ENCODE peak calls at places on chromosomes 1 and 21, in ten cellular contexts. One of them, this sample, is unnamed.

GRCh38 chr1:2561898-2562895 is 6.0 kb downstream of the TNFRSF14 start:
- DNase-seq in cardiac fibroblast: no peak
- DNase-seq in endothelial cell: no peak
- DNase-seq in AG10803: no peak
- DNase-seq in pancreas: peak; percentile 25
- DNase-seq in psoas muscle: no peak
- DNase-seq in fibroblast of lung: no peak
- DNase-seq in epithelial cell of esophagus: no peak
- DNase-seq in GM06990: no peak
- DNase-seq in heart left ventricle: no peak
- DNase-seq in this sample: no peak

GRCh38 chr1:29325675-29326074 is 89.4 kb downstream of the PTPRU start:
- DNase-seq in cardiac fibroblast: no peak
- DNase-seq in AG10803: no peak
- DNase-seq in psoas muscle: no peak
- DNase-seq in epithelial cell of esophagus: no peak
- DNase-seq in fibroblast of lung: no peak
- DNase-seq in GM06990: no peak
- DNase-seq in pancreas: no peak
- DNase-seq in endothelial cell: no peak
- DNase-seq in heart left ventricle: peak; percentile 86
- DNase-seq in this sample: no peak

GRCh38 chr1:223228201-223228600 is 85.2 kb upstream of the TLR5 start:
- DNase-seq in pancreas: no peak
- DNase-seq in heart left ventricle: no peak
- DNase-seq in epithelial cell of esophagus: no peak
- DNase-seq in endothelial cell: no peak
- DNase-seq in cardiac fibroblast: no peak
- DNase-seq in psoas muscle: no peak
- DNase-seq in fibroblast of lung: no peak
- DNase-seq in GM06990: no peak
- DNase-seq in AG10803: no peak
- DNase-seq in this sample: no peak

GRCh38 chr1:21335088-21335678 is 44.9 kb upstream of the ECE1 start:
- DNase-seq in AG10803: no peak
- DNase-seq in psoas muscle: no peak
- DNase-seq in heart left ventricle: no peak
- DNase-seq in endothelial cell: no peak
- DNase-seq in pancreas: peak; percentile 44
- DNase-seq in GM06990: no peak
- DNase-seq in fibroblast of lung: no peak
- DNase-seq in epithelial cell of esophagus: no peak
- DNase-seq in cardiac fibroblast: no peak
- DNase-seq in this sample: no peak

GRCh38 chr1:99239690-99240089 is 24.6 kb upstream of the PLPPR4 start:
- DNase-seq in fibroblast of lung: no peak
- DNase-seq in pancreas: no peak
- DNase-seq in psoas muscle: no peak
- DNase-seq in AG10803: no peak
- DNase-seq in heart left ventricle: no peak
- DNase-seq in cardiac fibroblast: no peak
- DNase-seq in GM06990: no peak
- DNase-seq in endothelial cell: no peak
- DNase-seq in epithelial cell of esophagus: peak; percentile 4
- DNase-seq in this sample: no peak

GRCh38 chr1:112704908-112705627 is 1.9 kb downstream of the RHOC start:
- DNase-seq in GM06990: peak; percentile 75
- DNase-seq in pancreas: peak; percentile 88
- DNase-seq in endothelial cell: peak; percentile 78
- DNase-seq in epithelial cell of esophagus: peak; percentile 97
- DNase-seq in AG10803: peak; percentile 94
- DNase-seq in fibroblast of lung: peak; percentile 95
- DNase-seq in cardiac fibroblast: peak; percentile 97
- DNase-seq in psoas muscle: peak; percentile 83
- DNase-seq in heart left ventricle: peak; percentile 93
- DNase-seq in this sample: peak; percentile 91

GRCh38 chr1:29083318-29084195 is 40.1 kb downstream of the TMEM200B start:
- DNase-seq in heart left ventricle: no peak
- DNase-seq in fibroblast of lung: peak; percentile 10
- DNase-seq in pancreas: no peak
- DNase-seq in AG10803: peak; percentile 1
- DNase-seq in epithelial cell of esophagus: no peak
- DNase-seq in psoas muscle: no peak
- DNase-seq in endothelial cell: no peak
- DNase-seq in cardiac fibroblast: no peak
- DNase-seq in GM06990: no peak
- DNase-seq in this sample: no peak

GRCh38 chr1:105865546-105865945 is 1190.9 kb upstream of the PRMT6 start:
- DNase-seq in GM06990: no peak
- DNase-seq in heart left ventricle: no peak
- DNase-seq in fibroblast of lung: no peak
- DNase-seq in endothelial cell: no peak
- DNase-seq in epithelial cell of esophagus: peak; percentile 58
- DNase-seq in AG10803: no peak
- DNase-seq in psoas muscle: no peak
- DNase-seq in cardiac fibroblast: no peak
- DNase-seq in pancreas: no peak
- DNase-seq in this sample: no peak

GRCh38 chr1:24914226-24915069 is 15.6 kb downstream of the RUNX3 start:
- DNase-seq in pancreas: peak; percentile 47
- DNase-seq in fibroblast of lung: peak; percentile 37
- DNase-seq in epithelial cell of esophagus: no peak
- DNase-seq in heart left ventricle: no peak
- DNase-seq in endothelial cell: no peak
- DNase-seq in GM06990: no peak
- DNase-seq in AG10803: peak; percentile 24
- DNase-seq in cardiac fibroblast: no peak
- DNase-seq in psoas muscle: no peak
- DNase-seq in this sample: no peak

GRCh38 chr1:226627050-226627755 is 78.6 kb downstream of the STUM start:
- DNase-seq in GM06990: no peak
- DNase-seq in cardiac fibroblast: no peak
- DNase-seq in heart left ventricle: no peak
- DNase-seq in endothelial cell: no peak
- DNase-seq in fibroblast of lung: no peak
- DNase-seq in epithelial cell of esophagus: no peak
- DNase-seq in psoas muscle: no peak
- DNase-seq in pancreas: no peak
- DNase-seq in AG10803: no peak
- DNase-seq in this sample: no peak

GRCh38 chr1:71656902-71657301 is 576.1 kb upstream of the ZRANB2 start:
- DNase-seq in pancreas: no peak
- DNase-seq in heart left ventricle: no peak
- DNase-seq in epithelial cell of esophagus: no peak
- DNase-seq in endothelial cell: no peak
- DNase-seq in AG10803: peak; percentile 67
- DNase-seq in GM06990: no peak
- DNase-seq in psoas muscle: no peak
- DNase-seq in cardiac fibroblast: no peak
- DNase-seq in fibroblast of lung: no peak
- DNase-seq in this sample: peak; percentile 67

GRCh38 chr1:234553241-234554156 is 56.5 kb downstream of the IRF2BP2 start:
- DNase-seq in AG10803: peak; percentile 95
- DNase-seq in GM06990: no peak
- DNase-seq in psoas muscle: no peak
- DNase-seq in cardiac fibroblast: peak; percentile 93
- DNase-seq in endothelial cell: no peak
- DNase-seq in pancreas: no peak
- DNase-seq in epithelial cell of esophagus: no peak
- DNase-seq in heart left ventricle: peak; percentile 45
- DNase-seq in fibroblast of lung: peak; percentile 73
- DNase-seq in this sample: peak; percentile 95

GRCh38 chr1:225253784-225254183 is 174.1 kb downstream of the LBR start:
- DNase-seq in GM06990: no peak
- DNase-seq in fibroblast of lung: no peak
- DNase-seq in endothelial cell: no peak
- DNase-seq in cardiac fibroblast: no peak
- DNase-seq in psoas muscle: no peak
- DNase-seq in pancreas: no peak
- DNase-seq in epithelial cell of esophagus: peak; percentile 83
- DNase-seq in heart left ventricle: no peak
- DNase-seq in AG10803: peak; percentile 11
- DNase-seq in this sample: no peak

GRCh38 chr1:27522148-27522859 is 32.3 kb upstream of the WASF2 start:
- DNase-seq in endothelial cell: no peak
- DNase-seq in cardiac fibroblast: no peak
- DNase-seq in GM06990: no peak
- DNase-seq in heart left ventricle: no peak
- DNase-seq in fibroblast of lung: no peak
- DNase-seq in psoas muscle: no peak
- DNase-seq in AG10803: no peak
- DNase-seq in pancreas: no peak
- DNase-seq in epithelial cell of esophagus: peak; percentile 99
- DNase-seq in this sample: no peak

GRCh38 chr1:234919061-234919755 is 209.4 kb downstream of the TOMM20 start:
- DNase-seq in endothelial cell: peak; percentile 31
- DNase-seq in cardiac fibroblast: peak; percentile 47
- DNase-seq in pancreas: no peak
- DNase-seq in GM06990: no peak
- DNase-seq in heart left ventricle: peak; percentile 70
- DNase-seq in psoas muscle: peak; percentile 66
- DNase-seq in fibroblast of lung: no peak
- DNase-seq in AG10803: peak; percentile 23
- DNase-seq in epithelial cell of esophagus: no peak
- DNase-seq in this sample: peak; percentile 56

GRCh38 chr1:1361233-1361981 is 3.1 kb upstream of the MXRA8 start:
- DNase-seq in psoas muscle: peak; percentile 20
- DNase-seq in endothelial cell: no peak
- DNase-seq in fibroblast of lung: no peak
- DNase-seq in cardiac fibroblast: no peak
- DNase-seq in pancreas: peak; percentile 17
- DNase-seq in GM06990: no peak
- DNase-seq in epithelial cell of esophagus: no peak
- DNase-seq in heart left ventricle: peak; percentile 30
- DNase-seq in AG10803: no peak
- DNase-seq in this sample: no peak

GRCh38 chr1:164748253-164748899 is 189.4 kb downstream of the PBX1 start:
- DNase-seq in psoas muscle: peak; percentile 41
- DNase-seq in heart left ventricle: peak; percentile 64
- DNase-seq in epithelial cell of esophagus: no peak
- DNase-seq in AG10803: peak; percentile 98
- DNase-seq in GM06990: no peak
- DNase-seq in pancreas: no peak
- DNase-seq in cardiac fibroblast: peak; percentile 98
- DNase-seq in fibroblast of lung: peak; percentile 100
- DNase-seq in endothelial cell: no peak
- DNase-seq in this sample: peak; percentile 100

GRCh38 chr1:223750730-223751572 is 38.6 kb downstream of the CAPN2 start:
- DNase-seq in pancreas: no peak
- DNase-seq in AG10803: no peak
- DNase-seq in heart left ventricle: no peak
- DNase-seq in endothelial cell: no peak
- DNase-seq in psoas muscle: no peak
- DNase-seq in GM06990: no peak
- DNase-seq in cardiac fibroblast: no peak
- DNase-seq in fibroblast of lung: no peak
- DNase-seq in epithelial cell of esophagus: no peak
- DNase-seq in this sample: no peak

GRCh38 chr21:42491328-42491727 is 4.7 kb downstream of the RSPH1 start:
- DNase-seq in endothelial cell: no peak
- DNase-seq in epithelial cell of esophagus: no peak
- DNase-seq in pancreas: no peak
- DNase-seq in cardiac fibroblast: no peak
- DNase-seq in GM06990: no peak
- DNase-seq in heart left ventricle: no peak
- DNase-seq in AG10803: no peak
- DNase-seq in fibroblast of lung: no peak
- DNase-seq in psoas muscle: no peak
- DNase-seq in this sample: no peak

DNA sequence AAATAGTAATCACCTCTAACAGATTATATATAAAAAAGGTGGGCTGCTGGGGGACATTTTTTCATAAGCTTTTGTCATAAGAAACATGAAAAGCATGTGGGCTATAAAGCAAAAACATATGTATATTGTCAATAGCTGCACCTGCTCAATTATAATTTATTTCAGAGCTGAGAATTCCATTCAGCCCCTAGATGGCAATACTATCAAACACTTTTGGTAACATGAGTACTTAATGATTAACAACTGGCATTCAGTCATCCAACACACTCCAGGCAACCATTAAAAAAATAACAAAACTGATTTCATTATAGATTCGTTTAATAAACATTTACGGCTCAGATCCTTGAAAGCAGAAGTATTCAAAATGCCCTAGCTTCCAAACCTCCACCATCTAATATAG is 115.1 kb downstream of the KCTD3 start:
- DNase-seq in epithelial cell of esophagus: peak; percentile 32
- DNase-seq in heart left ventricle: no peak
- DNase-seq in pancreas: no peak
- DNase-seq in AG10803: no peak
- DNase-seq in endothelial cell: no peak
- DNase-seq in GM06990: no peak
- DNase-seq in fibroblast of lung: no peak
- DNase-seq in cardiac fibroblast: no peak
- DNase-seq in psoas muscle: no peak
- DNase-seq in this sample: peak; percentile 30
- TF ChIP-seq CTCF in epithelial cell of esophagus: peak; percentile 18
- TF ChIP-seq CTCF in heart left ventricle: no peak
- TF ChIP-seq CTCF in pancreas: no peak
- TF ChIP-seq CTCF in AG10803: peak; percentile 19
- TF ChIP-seq CTCF in endothelial cell: no peak
- TF ChIP-seq CTCF in GM06990: no peak
- TF ChIP-seq CTCF in fibroblast of lung: no peak
- TF ChIP-seq CTCF in cardiac fibroblast: no peak
- TF ChIP-seq CTCF in psoas muscle: no peak
- TF ChIP-seq CTCF in this sample: peak; percentile 24

GRCh38 chr1:44571712-44572571 is 102.3 kb downstream of the TMEM53 start:
- DNase-seq in endothelial cell: no peak
- DNase-seq in psoas muscle: no peak
- DNase-seq in cardiac fibroblast: no peak
- DNase-seq in heart left ventricle: no peak
- DNase-seq in AG10803: no peak
- DNase-seq in epithelial cell of esophagus: peak; percentile 34
- DNase-seq in fibroblast of lung: no peak
- DNase-seq in pancreas: no peak
- DNase-seq in GM06990: no peak
- DNase-seq in this sample: no peak
- TF ChIP-seq CTCF in endothelial cell: peak; percentile 36
- TF ChIP-seq CTCF in psoas muscle: peak; percentile 32
- TF ChIP-seq CTCF in cardiac fibroblast: peak; percentile 33
- TF ChIP-seq CTCF in heart left ventricle: peak; percentile 26
- TF ChIP-seq CTCF in AG10803: peak; percentile 43
- TF ChIP-seq CTCF in epithelial cell of esophagus: peak; percentile 58
- TF ChIP-seq CTCF in fibroblast of lung: peak; percentile 16
- TF ChIP-seq CTCF in pancreas: peak; percentile 18
- TF ChIP-seq CTCF in GM06990: peak; percentile 63
- TF ChIP-seq CTCF in this sample: peak; percentile 29

GRCh38 chr1:205440476-205441317 is 15.1 kb downstream of the BLACAT1 start:
- DNase-seq in AG10803: no peak
- DNase-seq in fibroblast of lung: peak; percentile 17
- DNase-seq in heart left ventricle: peak; percentile 51
- DNase-seq in epithelial cell of esophagus: peak; percentile 92
- DNase-seq in GM06990: peak; percentile 63
- DNase-seq in psoas muscle: no peak
- DNase-seq in endothelial cell: peak; percentile 47
- DNase-seq in pancreas: peak; percentile 72
- DNase-seq in cardiac fibroblast: peak; percentile 70
- DNase-seq in this sample: no peak
- TF ChIP-seq CTCF in AG10803: no peak
- TF ChIP-seq CTCF in fibroblast of lung: no peak
- TF ChIP-seq CTCF in heart left ventricle: no peak
- TF ChIP-seq CTCF in epithelial cell of esophagus: no peak
- TF ChIP-seq CTCF in GM06990: no peak
- TF ChIP-seq CTCF in psoas muscle: no peak
- TF ChIP-seq CTCF in endothelial cell: no peak
- TF ChIP-seq CTCF in pancreas: no peak
- TF ChIP-seq CTCF in cardiac fibroblast: no peak
- TF ChIP-seq CTCF in this sample: no peak

GRCh38 chr21:46639489-46640386 is 4.3 kb downstream of the PRMT2 start:
- DNase-seq in GM06990: no peak
- DNase-seq in heart left ventricle: no peak
- DNase-seq in cardiac fibroblast: peak; percentile 57
- DNase-seq in fibroblast of lung: peak; percentile 49
- DNase-seq in AG10803: peak; percentile 41
- DNase-seq in epithelial cell of esophagus: peak; percentile 40
- DNase-seq in pancreas: no peak
- DNase-seq in psoas muscle: no peak
- DNase-seq in endothelial cell: no peak
- DNase-seq in this sample: peak; percentile 58
- TF ChIP-seq CTCF in GM06990: no peak
- TF ChIP-seq CTCF in heart left ventricle: peak; percentile 23
- TF ChIP-seq CTCF in cardiac fibroblast: peak; percentile 42
- TF ChIP-seq CTCF in fibroblast of lung: no peak
- TF ChIP-seq CTCF in AG10803: peak; percentile 60
- TF ChIP-seq CTCF in epithelial cell of esophagus: peak; percentile 39
- TF ChIP-seq CTCF in pancreas: no peak
- TF ChIP-seq CTCF in psoas muscle: peak; percentile 31
- TF ChIP-seq CTCF in endothelial cell: peak; percentile 52
- TF ChIP-seq CTCF in this sample: peak; percentile 50

This sample was measured in fibroblast of the aortic adventitia.